ENCODE peak calls at places on chromosomes 12 and 14, in seven cellular contexts. One of them, this sample, is unnamed.

GRCh38 chr14:51006781-51007211 is 62.5 kb upstream of the PYGL start:
- DNase-seq in stomach: no peak
- DNase-seq in fibroblast of mammary gland: peak; percentile 95
- DNase-seq in tibial artery: peak; percentile 71
- DNase-seq in activated B cell treated with CpG ODN at 0.5 μM for 24 hours: no peak
- DNase-seq in B cell: no peak
- DNase-seq in mesothelial cell of epicardium: no peak
- DNase-seq in this sample: no peak

GRCh38 chr12:114403690-114404450 is 2.1 kb downstream of the TBX5 start:
- DNase-seq in activated B cell treated with CpG ODN at 0.5 μM for 24 hours: no peak
- DNase-seq in B cell: no peak
- DNase-seq in tibial artery: no peak
- DNase-seq in mesothelial cell of epicardium: no peak
- DNase-seq in fibroblast of mammary gland: peak; percentile 61
- DNase-seq in stomach: no peak
- DNase-seq in this sample: no peak

GRCh38 chr12:130976171-130976720 is 22.5 kb downstream of the ADGRD1 start:
- DNase-seq in B cell: no peak
- DNase-seq in stomach: no peak
- DNase-seq in activated B cell treated with CpG ODN at 0.5 μM for 24 hours: no peak
- DNase-seq in fibroblast of mammary gland: no peak
- DNase-seq in tibial artery: no peak
- DNase-seq in mesothelial cell of epicardium: no peak
- DNase-seq in this sample: no peak

GRCh38 chr12:464484-465267 is 4.9 kb downstream of the B4GALNT3 start:
- DNase-seq in tibial artery: no peak
- DNase-seq in B cell: no peak
- DNase-seq in activated B cell treated with CpG ODN at 0.5 μM for 24 hours: no peak
- DNase-seq in stomach: peak; percentile 71
- DNase-seq in fibroblast of mammary gland: no peak
- DNase-seq in mesothelial cell of epicardium: no peak
- DNase-seq in this sample: no peak

GRCh38 chr12:27861428-27862167 is 81.6 kb upstream of the MANSC4 start:
- DNase-seq in tibial artery: no peak
- DNase-seq in stomach: peak; percentile 51
- DNase-seq in activated B cell treated with CpG ODN at 0.5 μM for 24 hours: no peak
- DNase-seq in fibroblast of mammary gland: no peak
- DNase-seq in mesothelial cell of epicardium: no peak
- DNase-seq in B cell: peak; percentile 2
- DNase-seq in this sample: no peak

GRCh38 chr14:90490727-90491050 is 93.9 kb downstream of the CALM1 start:
- DNase-seq in B cell: no peak
- DNase-seq in tibial artery: no peak
- DNase-seq in fibroblast of mammary gland: no peak
- DNase-seq in activated B cell treated with CpG ODN at 0.5 μM for 24 hours: no peak
- DNase-seq in mesothelial cell of epicardium: no peak
- DNase-seq in stomach: no peak
- DNase-seq in this sample: no peak

GRCh38 chr12:28012333-28012918 is 39.9 kb upstream of the PTHLH start:
- DNase-seq in stomach: no peak
- DNase-seq in fibroblast of mammary gland: no peak
- DNase-seq in activated B cell treated with CpG ODN at 0.5 μM for 24 hours: no peak
- DNase-seq in mesothelial cell of epicardium: no peak
- DNase-seq in B cell: no peak
- DNase-seq in tibial artery: no peak
- DNase-seq in this sample: no peak

GRCh38 chr12:88812610-88813009 is 232.3 kb upstream of the KITLG start:
- DNase-seq in activated B cell treated with CpG ODN at 0.5 μM for 24 hours: no peak
- DNase-seq in B cell: no peak
- DNase-seq in fibroblast of mammary gland: no peak
- DNase-seq in stomach: no peak
- DNase-seq in tibial artery: no peak
- DNase-seq in mesothelial cell of epicardium: no peak
- DNase-seq in this sample: no peak

GRCh38 chr12:11228268-11228879 is 41.1 kb downstream of the PRB3 start:
- DNase-seq in mesothelial cell of epicardium: no peak
- DNase-seq in fibroblast of mammary gland: peak; percentile 31
- DNase-seq in tibial artery: no peak
- DNase-seq in stomach: peak; percentile 35
- DNase-seq in activated B cell treated with CpG ODN at 0.5 μM for 24 hours: no peak
- DNase-seq in B cell: peak; percentile 5
- DNase-seq in this sample: no peak

GRCh38 chr12:7439579-7440505 is 4.1 kb downstream of the CD163L1 start:
- DNase-seq in fibroblast of mammary gland: peak; percentile 64
- DNase-seq in activated B cell treated with CpG ODN at 0.5 μM for 24 hours: no peak
- DNase-seq in stomach: no peak
- DNase-seq in tibial artery: no peak
- DNase-seq in mesothelial cell of epicardium: peak; percentile 27
- DNase-seq in B cell: peak; percentile 4
- DNase-seq in this sample: no peak

GRCh38 chr12:125455556-125455955 is 390.3 kb downstream of the AACS start:
- DNase-seq in B cell: no peak
- DNase-seq in stomach: no peak
- DNase-seq in fibroblast of mammary gland: no peak
- DNase-seq in activated B cell treated with CpG ODN at 0.5 μM for 24 hours: no peak
- DNase-seq in tibial artery: no peak
- DNase-seq in mesothelial cell of epicardium: no peak
- DNase-seq in this sample: no peak

GRCh38 chr12:89589753-89590152 is 63.9 kb upstream of the POC1B start:
- DNase-seq in mesothelial cell of epicardium: no peak
- DNase-seq in tibial artery: no peak
- DNase-seq in B cell: no peak
- DNase-seq in fibroblast of mammary gland: no peak
- DNase-seq in stomach: no peak
- DNase-seq in activated B cell treated with CpG ODN at 0.5 μM for 24 hours: no peak
- DNase-seq in this sample: no peak

GRCh38 chr14:80781968-80782367 is 159.6 kb downstream of the CEP128 start:
- DNase-seq in B cell: no peak
- DNase-seq in fibroblast of mammary gland: peak; percentile 42
- DNase-seq in mesothelial cell of epicardium: no peak
- DNase-seq in activated B cell treated with CpG ODN at 0.5 μM for 24 hours: no peak
- DNase-seq in tibial artery: no peak
- DNase-seq in stomach: no peak
- DNase-seq in this sample: no peak

GRCh38 chr14:76654573-76654955 is 106.7 kb upstream of the VASH1 start:
- DNase-seq in stomach: no peak
- DNase-seq in fibroblast of mammary gland: no peak
- DNase-seq in activated B cell treated with CpG ODN at 0.5 μM for 24 hours: no peak
- DNase-seq in B cell: no peak
- DNase-seq in tibial artery: no peak
- DNase-seq in mesothelial cell of epicardium: no peak
- DNase-seq in this sample: no peak

GRCh38 chr12:121345151-121345810 is 6.9 kb downstream of the ANAPC5 start:
- DNase-seq in fibroblast of mammary gland: no peak
- DNase-seq in stomach: no peak
- DNase-seq in activated B cell treated with CpG ODN at 0.5 μM for 24 hours: no peak
- DNase-seq in tibial artery: no peak
- DNase-seq in mesothelial cell of epicardium: no peak
- DNase-seq in B cell: no peak
- DNase-seq in this sample: no peak

GRCh38 chr14:23436327-23437141 is 1.1 kb upstream of the MYH7 start:
- DNase-seq in mesothelial cell of epicardium: no peak
- DNase-seq in fibroblast of mammary gland: no peak
- DNase-seq in activated B cell treated with CpG ODN at 0.5 μM for 24 hours: no peak
- DNase-seq in stomach: no peak
- DNase-seq in tibial artery: peak; percentile 56
- DNase-seq in B cell: no peak
- DNase-seq in this sample: peak; percentile 70

GRCh38 chr12:49945394-49946080 is 5.0 kb upstream of the AQP2 start:
- DNase-seq in mesothelial cell of epicardium: peak; percentile 61
- DNase-seq in stomach: peak; percentile 86
- DNase-seq in activated B cell treated with CpG ODN at 0.5 μM for 24 hours: peak; percentile 67
- DNase-seq in fibroblast of mammary gland: peak; percentile 78
- DNase-seq in tibial artery: peak; percentile 85
- DNase-seq in B cell: peak; percentile 82
- DNase-seq in this sample: peak; percentile 84

GRCh38 chr12:120225852-120226640 is 25.1 kb upstream of the RPLP0 start:
- DNase-seq in stomach: peak; percentile 74
- DNase-seq in tibial artery: no peak
- DNase-seq in B cell: no peak
- DNase-seq in mesothelial cell of epicardium: no peak
- DNase-seq in fibroblast of mammary gland: no peak
- DNase-seq in activated B cell treated with CpG ODN at 0.5 μM for 24 hours: no peak
- DNase-seq in this sample: no peak

GRCh38 chr12:73863541-73863940 is 674.1 kb upstream of the ATXN7L3B start:
- DNase-seq in stomach: no peak
- DNase-seq in tibial artery: no peak
- DNase-seq in mesothelial cell of epicardium: no peak
- DNase-seq in B cell: no peak
- DNase-seq in activated B cell treated with CpG ODN at 0.5 μM for 24 hours: no peak
- DNase-seq in fibroblast of mammary gland: peak; percentile 39
- DNase-seq in this sample: no peak

GRCh38 chr12:52900896-52901714 is 3.8 kb downstream of the KRT8 start:
- DNase-seq in B cell: no peak
- DNase-seq in fibroblast of mammary gland: no peak
- DNase-seq in stomach: no peak
- DNase-seq in activated B cell treated with CpG ODN at 0.5 μM for 24 hours: no peak
- DNase-seq in tibial artery: no peak
- DNase-seq in mesothelial cell of epicardium: no peak
- DNase-seq in this sample: no peak

GRCh38 chr12:22631863-22632463 is 7.0 kb downstream of the ETNK1 start:
- DNase-seq in tibial artery: no peak
- DNase-seq in fibroblast of mammary gland: peak; percentile 46
- DNase-seq in mesothelial cell of epicardium: no peak
- DNase-seq in activated B cell treated with CpG ODN at 0.5 μM for 24 hours: no peak
- DNase-seq in B cell: peak; percentile 30
- DNase-seq in stomach: no peak
- DNase-seq in this sample: no peak

GRCh38 chr12:24039113-24039525 is 89.6 kb upstream of the SOX5 start:
- DNase-seq in B cell: no peak
- DNase-seq in stomach: no peak
- DNase-seq in fibroblast of mammary gland: peak; percentile 99
- DNase-seq in mesothelial cell of epicardium: no peak
- DNase-seq in tibial artery: no peak
- DNase-seq in activated B cell treated with CpG ODN at 0.5 μM for 24 hours: no peak
- DNase-seq in this sample: no peak

GRCh38 chr12:89105243-89105642 is 247.1 kb downstream of the DUSP6 start:
- DNase-seq in fibroblast of mammary gland: no peak
- DNase-seq in B cell: no peak
- DNase-seq in activated B cell treated with CpG ODN at 0.5 μM for 24 hours: no peak
- DNase-seq in mesothelial cell of epicardium: no peak
- DNase-seq in tibial artery: no peak
- DNase-seq in stomach: no peak
- DNase-seq in this sample: no peak

GRCh38 chr12:132909030-132909368 is 21.6 kb upstream of the CHFR start:
- DNase-seq in fibroblast of mammary gland: no peak
- DNase-seq in activated B cell treated with CpG ODN at 0.5 μM for 24 hours: no peak
- DNase-seq in B cell: no peak
- DNase-seq in tibial artery: no peak
- DNase-seq in stomach: no peak
- DNase-seq in mesothelial cell of epicardium: no peak
- DNase-seq in this sample: no peak

GRCh38 chr14:20614038-20614840 is 23.1 kb upstream of the RNASE12 start:
- DNase-seq in mesothelial cell of epicardium: no peak
- DNase-seq in B cell: no peak
- DNase-seq in stomach: no peak
- DNase-seq in fibroblast of mammary gland: no peak
- DNase-seq in activated B cell treated with CpG ODN at 0.5 μM for 24 hours: no peak
- DNase-seq in tibial artery: no peak
- DNase-seq in this sample: no peak

GRCh38 chr14:96097752-96098151 is 58.6 kb downstream of the C14orf132 start:
- DNase-seq in fibroblast of mammary gland: no peak
- DNase-seq in tibial artery: no peak
- DNase-seq in stomach: no peak
- DNase-seq in activated B cell treated with CpG ODN at 0.5 μM for 24 hours: no peak
- DNase-seq in B cell: no peak
- DNase-seq in mesothelial cell of epicardium: no peak
- DNase-seq in this sample: no peak
- TF ChIP-seq CTCF in fibroblast of mammary gland: no peak
- TF ChIP-seq CTCF in tibial artery: no peak
- TF ChIP-seq CTCF in stomach: no peak
- TF ChIP-seq CTCF in activated B cell treated with CpG ODN at 0.5 μM for 24 hours: no peak
- TF ChIP-seq CTCF in B cell: no peak
- TF ChIP-seq CTCF in mesothelial cell of epicardium: no peak
- TF ChIP-seq CTCF in this sample: no peak

GRCh38 chr12:60529261-60529660 is 933.4 kb downstream of the SLC16A7 start:
- DNase-seq in activated B cell treated with CpG ODN at 0.5 μM for 24 hours: no peak
- DNase-seq in mesothelial cell of epicardium: no peak
- DNase-seq in B cell: no peak
- DNase-seq in stomach: no peak
- DNase-seq in tibial artery: no peak
- DNase-seq in fibroblast of mammary gland: no peak
- DNase-seq in this sample: no peak

GRCh38 chr12:60535363-60535762 is 939.5 kb downstream of the SLC16A7 start:
- DNase-seq in tibial artery: no peak
- DNase-seq in fibroblast of mammary gland: no peak
- DNase-seq in B cell: no peak
- DNase-seq in activated B cell treated with CpG ODN at 0.5 μM for 24 hours: no peak
- DNase-seq in mesothelial cell of epicardium: no peak
- DNase-seq in stomach: no peak
- DNase-seq in this sample: no peak

DNA sequence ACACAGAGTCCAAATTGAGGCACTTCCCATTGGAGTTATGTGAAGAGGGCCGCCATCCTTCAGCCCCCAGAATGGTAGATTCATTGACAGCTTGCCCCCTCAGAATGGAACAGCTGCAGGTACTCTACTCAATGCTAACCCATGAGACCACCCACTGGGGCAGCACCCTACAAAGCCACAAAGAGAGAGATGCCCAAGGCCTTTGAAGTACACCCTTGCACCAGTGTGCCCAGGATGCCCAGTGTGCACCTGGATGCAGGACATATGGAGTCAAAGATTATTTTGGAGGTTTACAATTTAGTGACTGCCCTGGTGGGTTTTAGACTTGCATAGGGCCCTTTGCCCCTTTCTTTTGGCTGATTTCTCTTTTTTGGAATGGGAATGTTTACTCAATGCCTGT is 933.9 kb downstream of the SLC16A7 start:
- DNase-seq in tibial artery: no peak
- DNase-seq in activated B cell treated with CpG ODN at 0.5 μM for 24 hours: no peak
- DNase-seq in fibroblast of mammary gland: no peak
- DNase-seq in B cell: no peak
- DNase-seq in mesothelial cell of epicardium: no peak
- DNase-seq in stomach: no peak
- DNase-seq in this sample: no peak
- TF ChIP-seq CTCF in tibial artery: no peak
- TF ChIP-seq CTCF in activated B cell treated with CpG ODN at 0.5 μM for 24 hours: no peak
- TF ChIP-seq CTCF in fibroblast of mammary gland: no peak
- TF ChIP-seq CTCF in B cell: no peak
- TF ChIP-seq CTCF in mesothelial cell of epicardium: no peak
- TF ChIP-seq CTCF in stomach: no peak
- TF ChIP-seq CTCF in this sample: no peak

GRCh38 chr12:129067482-129067881 is 214.2 kb downstream of the GLT1D1 start:
- DNase-seq in tibial artery: no peak
- DNase-seq in activated B cell treated with CpG ODN at 0.5 μM for 24 hours: no peak
- DNase-seq in B cell: no peak
- DNase-seq in stomach: no peak
- DNase-seq in fibroblast of mammary gland: no peak
- DNase-seq in mesothelial cell of epicardium: no peak
- DNase-seq in this sample: no peak
- TF ChIP-seq CTCF in tibial artery: no peak
- TF ChIP-seq CTCF in activated B cell treated with CpG ODN at 0.5 μM for 24 hours: no peak
- TF ChIP-seq CTCF in B cell: no peak
- TF ChIP-seq CTCF in stomach: no peak
- TF ChIP-seq CTCF in fibroblast of mammary gland: no peak
- TF ChIP-seq CTCF in mesothelial cell of epicardium: no peak
- TF ChIP-seq CTCF in this sample: peak; percentile 15

DNA sequence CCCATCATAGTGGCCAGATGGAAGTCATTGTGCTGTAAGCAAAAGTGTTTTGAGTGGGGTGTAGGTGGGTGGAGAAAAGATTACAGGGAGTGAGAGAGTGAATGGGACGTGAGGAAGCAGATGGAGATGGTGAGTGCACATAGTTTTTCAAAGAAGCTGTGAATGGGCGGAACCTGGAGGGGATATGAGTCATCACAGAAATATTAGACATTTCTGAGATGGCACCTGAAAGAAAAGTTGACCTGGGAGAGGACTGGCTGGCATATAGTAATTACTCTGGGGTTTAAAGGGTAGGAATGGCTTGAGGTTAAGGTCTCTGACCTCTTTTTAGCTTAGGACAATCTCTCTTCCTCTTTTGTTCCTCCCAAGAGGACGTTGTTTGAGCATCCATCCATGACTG is 50.5 kb downstream of the ANO4 start:
- DNase-seq in mesothelial cell of epicardium: no peak
- DNase-seq in tibial artery: no peak
- DNase-seq in fibroblast of mammary gland: no peak
- DNase-seq in B cell: no peak
- DNase-seq in stomach: no peak
- DNase-seq in activated B cell treated with CpG ODN at 0.5 μM for 24 hours: no peak
- DNase-seq in this sample: no peak
- TF ChIP-seq CTCF in mesothelial cell of epicardium: no peak
- TF ChIP-seq CTCF in tibial artery: no peak
- TF ChIP-seq CTCF in fibroblast of mammary gland: no peak
- TF ChIP-seq CTCF in B cell: no peak
- TF ChIP-seq CTCF in stomach: no peak
- TF ChIP-seq CTCF in activated B cell treated with CpG ODN at 0.5 μM for 24 hours: no peak
- TF ChIP-seq CTCF in this sample: no peak

This sample was measured in D721Med.